ENCODE peak calls at places on chromosomes 12 and 14, in four cellular contexts. G is HCT116, I is H9, E is tibial nerve. Z is an unnamed sample. For H3K27me3, the result is how much of the 10 kb centered on the place peaks cover.

GRCh38 chr12:27361372-27361771 is 28.7 kb downstream of the BMAL2 start:
- DNase-seq in G (no peak), I (no peak), E (no peak), Z (no peak)

GRCh38 chr14:59254146-59254910 is 65.9 kb downstream of the DAAM1 start:
- DNase-seq in G (no peak), I (no peak), E (peak), Z (no peak)

GRCh38 chr14:30751646-30752416 is 122.5 kb upstream of the COCH start:
- DNase-seq in G (no peak), I (no peak), E (no peak), Z (no peak)

GRCh38 chr14:61561144-61561543 is 134.2 kb upstream of the HIF1A start:
- DNase-seq in G (no peak), I (no peak), E (no peak), Z (no peak)

GRCh38 chr12:12600659-12601058 is 11.0 kb upstream of the CREBL2 start:
- DNase-seq in G (no peak), I (no peak), E (peak), Z (no peak)

GRCh38 chr14:28671425-28671824 is 95.2 kb upstream of the FOXG1 start:
- DNase-seq in G (no peak), I (no peak), E (no peak), Z (no peak)

GRCh38 chr14:70086685-70087379 is 101.9 kb downstream of the SLC8A3 start:
- DNase-seq in G (peak), I (peak), E (no peak), Z (no peak)

GRCh38 chr12:82833461-82833860 is 146.8 kb downstream of the TMTC2 start:
- DNase-seq in G (no peak), I (no peak), E (no peak), Z (no peak)

GRCh38 chr14:56185991-56186390 is 67.8 kb downstream of the PELI2 start:
- DNase-seq in G (no peak), I (no peak), E (no peak), Z (no peak)

GRCh38 chr12:49253033-49253623 is 11.8 kb upstream of the TUBA1C start:
- DNase-seq in G (no peak), I (no peak), E (no peak), Z (no peak)

GRCh38 chr12:95336387-95337067 is 118.9 kb downstream of the VEZT start:
- DNase-seq in G (peak), I (peak), E (peak), Z (no peak)

GRCh38 chr12:82817368-82817767 is 130.7 kb downstream of the TMTC2 start:
- DNase-seq in G (no peak), I (no peak), E (no peak), Z (no peak)

GRCh38 chr12:78818487-78818886 is 46.1 kb upstream of the SYT1 start:
- DNase-seq in G (peak), I (peak), E (no peak), Z (no peak)

GRCh38 chr14:103984196-103984595 is 41.9 kb upstream of the RD3L start:
- DNase-seq in G (no peak), I (no peak), E (no peak), Z (no peak)

GRCh38 chr12:61009167-61009566 is 1251.0 kb upstream of the USP15 start:
- DNase-seq in G (no peak), I (no peak), E (no peak), Z (no peak)

GRCh38 chr12:113462880-113463745 is 8.6 kb downstream of the LHX5 start:
- DNase-seq in G (no peak), I (peak), E (no peak), Z (no peak)

GRCh38 chr14:52937306-52937705 is 13.5 kb downstream of the FERMT2 start:
- DNase-seq in G (no peak), I (no peak), E (no peak), Z (no peak)

GRCh38 chr12:107159384-107159900 is 66.1 kb upstream of the CRY1 start:
- DNase-seq in G (peak), I (no peak), E (no peak), Z (no peak)

GRCh38 chr12:39145175-39145999 is 240.0 kb upstream of the CPNE8 start:
- DNase-seq in G (no peak), I (peak), E (peak), Z (no peak)

GRCh38 chr12:54398995-54399793 is 14.7 kb upstream of the ZNF385A start:
- DNase-seq in G (peak), I (peak), E (peak), Z (peak)

GRCh38 chr12:94956936-94957464 is 46.5 kb downstream of the NDUFA12 start:
- DNase-seq in G (no peak), I (no peak), E (no peak), Z (no peak)

GRCh38 chr12:43104524-43104923 is 447.5 kb downstream of the ADAMTS20 start:
- DNase-seq in G (no peak), I (no peak), E (no peak), Z (no peak)

GRCh38 chr14:42736408-42736807 is 1129.7 kb downstream of the LRFN5 start:
- DNase-seq in G (no peak), I (no peak), E (no peak), Z (no peak)

GRCh38 chr14:50091240-50091914 is 25.0 kb downstream of the VCPKMT start:
- DNase-seq in G (no peak), I (no peak), E (no peak), Z (no peak)

GRCh38 chr14:21070610-21071224 is 613 bp downstream of the ARHGEF40 start:
- DNase-seq in G (no peak), I (peak), E (peak), Z (peak)

GRCh38 chr12:68559246-68559645 is 51.5 kb upstream of the RAP1B start:
- DNase-seq in G (no peak), I (no peak), E (no peak), Z (no peak)

GRCh38 chr12:108000111-108000510 is 129.0 kb upstream of the WSCD2 start:
- DNase-seq in G (no peak), I (no peak), E (no peak), Z (no peak)

GRCh38 chr14:81632162-81632561 is 98.5 kb upstream of the SEL1L start:
- DNase-seq in G (no peak), I (no peak), E (no peak), Z (no peak)

GRCh38 chr12:47409310-47409709 is 296.5 kb downstream of the RPAP3 start:
- DNase-seq in G (no peak), I (no peak), E (no peak), Z (no peak)

GRCh38 chr12:47410383-47410782 is 295.4 kb downstream of the RPAP3 start:
- DNase-seq in G (no peak), I (no peak), E (no peak), Z (no peak)

GRCh38 chr12:47410862-47411261 is 295.0 kb downstream of the RPAP3 start:
- DNase-seq in G (no peak), I (no peak), E (no peak), Z (no peak)

GRCh38 chr12:47407730-47408129 is 298.1 kb downstream of the RPAP3 start:
- DNase-seq in G (no peak), I (no peak), E (no peak), Z (no peak)

GRCh38 chr12:47408171-47408871 is 297.5 kb downstream of the RPAP3 start:
- DNase-seq in G (peak), I (peak), E (no peak), Z (peak)
- TF ChIP-seq CTCF in G (peak), I (peak), E (no peak), Z (peak)

GRCh38 chr12:130169924-130170323 is 7.7 kb downstream of the FZD10 start:
- DNase-seq in G (no peak), I (no peak), E (no peak), Z (no peak)
- H3K27me3 ChIP-seq in G (under half), I (half or more), E (under half), Z (under half)

GRCh38 chr12:3554547-3555115 is 63.6 kb downstream of the PRMT8 start:
- DNase-seq in G (no peak), I (no peak), E (no peak), Z (no peak)

GRCh38 chr12:3551976-3552725 is 61.1 kb downstream of the PRMT8 start:
- DNase-seq in G (no peak), I (peak), E (no peak), Z (no peak)

GRCh38 chr12:3552726-3553045 is 61.7 kb downstream of the PRMT8 start:
- DNase-seq in G (no peak), I (no peak), E (no peak), Z (no peak)

GRCh38 chr12:3553221-3553620 is 62.2 kb downstream of the PRMT8 start:
- DNase-seq in G (no peak), I (peak), E (no peak), Z (no peak)

GRCh38 chr12:3553681-3554546 is 62.9 kb downstream of the PRMT8 start:
- DNase-seq in G (no peak), I (peak), E (no peak), Z (no peak)
- TF ChIP-seq CTCF in G (no peak), I (peak), E (no peak), Z (no peak)

DNA sequence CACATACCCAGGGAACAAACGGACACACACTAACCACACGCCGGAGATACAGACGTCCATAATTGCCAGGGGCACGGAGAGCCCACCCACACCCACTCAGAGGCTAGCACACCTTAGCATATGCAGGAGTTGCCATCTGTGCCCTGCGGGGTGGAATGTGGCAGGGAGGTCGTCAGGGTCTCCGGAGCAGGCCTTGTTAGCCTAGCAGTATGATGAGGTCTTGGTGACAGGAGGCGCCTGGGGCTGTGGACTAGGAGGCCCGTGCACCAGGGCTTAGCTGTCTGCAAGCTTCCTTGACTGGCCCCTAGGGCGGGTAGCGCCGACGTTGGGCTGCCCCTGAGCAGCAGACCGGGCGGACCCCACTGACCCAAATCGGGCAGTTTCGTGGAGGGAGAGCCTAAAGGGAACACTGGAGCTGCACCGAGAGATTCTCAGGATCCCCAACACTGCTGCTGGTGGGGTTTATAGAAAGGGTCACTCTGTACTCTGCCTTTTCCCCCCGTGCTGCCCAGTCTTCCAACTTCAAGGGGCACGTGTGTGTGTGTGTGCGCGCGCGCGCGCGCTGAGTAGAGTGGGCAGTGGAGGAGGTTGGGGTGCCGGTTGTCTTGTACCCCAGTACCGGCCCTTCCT is 9.9 kb downstream of the STAC3 start:
- DNase-seq in G (no peak), I (peak), E (no peak), Z (no peak)
- H3K27me3 ChIP-seq in G (under half), I (half or more), E (under half), Z (half or more)

DNA sequence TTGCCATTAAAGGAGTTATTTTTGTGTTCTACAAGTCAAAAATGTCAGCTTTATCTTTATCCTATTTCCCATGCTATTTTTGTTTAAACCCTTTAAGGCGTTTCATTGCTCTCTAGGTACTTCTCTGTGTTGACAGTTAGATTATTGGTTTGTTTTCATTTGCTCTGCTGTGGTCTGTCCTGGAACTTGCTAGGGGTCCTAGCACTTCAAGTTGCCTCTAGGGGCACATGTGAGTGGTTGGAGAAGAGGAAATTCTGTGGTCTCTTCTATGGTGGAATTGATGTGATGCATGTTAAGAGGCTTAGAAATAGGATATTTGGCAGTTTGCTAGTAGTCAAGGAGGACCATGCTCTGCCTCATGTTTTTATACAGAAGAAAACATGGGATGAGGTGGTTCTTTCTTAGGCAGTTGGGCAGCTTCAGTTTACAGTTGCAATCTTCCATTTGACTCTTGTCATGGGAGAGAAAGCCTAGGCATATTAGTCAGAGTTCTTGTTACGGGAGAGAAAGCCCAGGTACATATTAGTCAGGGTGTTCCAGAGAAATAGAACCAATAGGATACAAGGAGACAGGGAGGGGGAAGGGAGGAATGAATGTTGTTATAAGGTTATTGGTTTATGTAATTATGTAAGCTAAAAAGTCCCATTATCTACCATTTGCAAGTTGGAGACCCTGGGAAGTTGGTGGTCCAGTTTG is 14.4 kb downstream of the TTLL5 start:
- DNase-seq in G (no peak), I (no peak), E (no peak), Z (no peak)
- TF ChIP-seq CTCF in G (no peak), I (peak), E (no peak), Z (no peak)

GRCh38 chr14:79708426-79708825 is 502.9 kb downstream of the DIO2 start:
- DNase-seq in G (no peak), I (no peak), E (no peak), Z (no peak)

GRCh38 chr14:79706382-79706781 is 504.9 kb downstream of the DIO2 start:
- DNase-seq in G (no peak), I (no peak), E (no peak), Z (no peak)

GRCh38 chr14:79705126-79705894 is 506.0 kb downstream of the DIO2 start:
- DNase-seq in G (no peak), I (no peak), E (no peak), Z (no peak)

GRCh38 chr14:79712302-79712950 is 498.9 kb downstream of the DIO2 start:
- DNase-seq in G (no peak), I (no peak), E (no peak), Z (no peak)

DNA sequence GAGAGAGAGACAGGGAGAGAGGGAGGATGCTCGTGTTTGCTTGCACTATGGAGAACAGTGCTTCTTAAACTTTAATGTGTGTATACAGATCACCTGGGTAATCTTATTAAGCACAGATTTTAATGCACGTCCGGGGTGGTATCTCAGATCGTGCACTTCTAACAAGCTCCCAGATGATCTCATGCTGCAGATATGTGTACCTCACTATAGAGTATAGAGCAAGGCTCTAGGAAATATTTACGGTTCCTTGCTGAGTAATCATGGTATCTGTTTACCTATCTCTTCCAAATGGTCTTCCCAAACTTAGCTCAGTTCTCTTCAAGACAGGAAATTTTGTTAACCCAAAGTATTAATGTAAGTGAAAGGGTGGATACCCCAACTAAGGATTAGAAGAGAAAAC is 502.3 kb downstream of the DIO2 start:
- DNase-seq in G (no peak), I (no peak), E (no peak), Z (no peak)
- H3K27me3 ChIP-seq in G (under half), I (under half), E (under half), Z (under half)

DNA sequence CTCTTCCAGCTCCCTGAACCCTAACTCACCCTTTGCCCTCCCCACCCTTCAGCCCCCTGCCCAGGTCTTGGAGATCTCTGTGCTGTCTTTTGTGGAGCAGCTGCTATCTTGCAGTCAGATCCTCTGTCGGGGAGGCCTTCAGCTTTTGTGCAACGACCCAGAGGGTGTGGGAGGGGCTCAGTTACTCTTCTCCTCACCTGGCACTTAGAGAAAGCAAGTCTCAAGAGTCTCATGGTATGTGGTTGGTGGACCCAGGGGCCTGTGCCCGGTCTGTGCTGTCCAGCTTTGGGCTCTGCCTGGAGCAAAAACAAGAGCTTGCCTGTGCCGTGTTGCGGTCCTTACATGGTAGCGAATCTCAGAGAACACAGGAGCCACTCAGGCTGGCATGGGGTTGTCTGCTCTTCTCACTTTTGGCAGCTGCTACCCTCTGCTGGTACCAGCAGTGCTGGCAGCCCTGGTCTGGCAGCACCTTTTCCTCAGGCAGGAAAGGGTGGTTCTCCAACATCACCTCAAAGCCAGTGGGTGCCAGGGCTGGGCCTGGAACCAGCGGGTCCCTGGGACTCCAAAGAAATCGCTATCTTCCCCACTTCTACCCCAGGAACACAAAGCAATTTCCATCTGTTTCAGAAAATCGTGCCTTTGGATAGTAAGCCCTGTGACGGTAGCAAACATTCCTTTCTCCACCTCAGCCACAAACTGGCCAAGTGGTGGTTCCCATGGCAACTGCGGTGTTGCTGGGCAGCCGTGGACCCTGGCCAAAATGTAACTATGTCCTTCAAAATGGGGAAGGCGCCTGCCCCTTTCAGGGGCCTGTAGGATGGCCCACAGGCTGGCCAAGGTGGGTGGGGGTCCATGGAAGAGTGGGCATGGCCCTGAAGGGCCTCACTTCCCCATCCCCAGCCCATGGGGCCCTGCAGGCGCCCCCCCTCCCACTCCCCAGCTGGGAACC is 90.0 kb downstream of the RIN3 start:
- DNase-seq in G (no peak), I (no peak), E (no peak), Z (peak)
- TF ChIP-seq CTCF in G (no peak), I (no peak), E (no peak), Z (peak)

DNA sequence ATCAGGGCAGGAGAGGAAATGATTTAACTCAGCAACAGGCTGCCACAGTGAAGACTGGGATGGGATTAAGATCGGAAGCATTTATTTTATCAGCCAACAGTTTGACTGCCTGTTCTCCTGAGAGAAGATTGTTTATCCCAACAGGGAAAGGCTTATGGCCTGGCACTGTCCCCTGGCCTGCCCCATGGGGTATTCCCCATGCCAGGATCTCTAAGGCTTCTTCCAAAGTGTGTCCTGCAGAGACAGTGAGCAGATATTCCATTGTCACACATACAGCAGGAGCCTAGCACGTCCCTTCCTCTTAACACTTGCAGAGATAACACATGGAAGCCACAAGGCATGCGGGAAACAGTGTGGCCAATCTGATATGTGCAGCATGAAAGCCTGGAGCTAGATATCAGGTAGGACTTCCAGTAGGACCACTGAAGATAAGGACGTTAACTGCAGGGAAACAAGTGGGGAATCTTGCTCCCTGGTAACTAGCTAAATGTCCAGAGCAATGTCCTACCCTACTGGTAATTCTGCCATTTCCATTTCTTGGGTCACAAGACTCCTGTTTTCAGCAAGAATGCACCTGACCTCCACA is 48.2 kb downstream of the IQSEC3 start:
- DNase-seq in G (no peak), I (no peak), E (no peak), Z (no peak)
- H3K27me3 ChIP-seq in G (under half), I (under half), E (under half), Z (under half)